ENCODE peak calls at places on chromosomes 2 and 18, in six cellular contexts. D is heart right ventricle, T is GM12865, L is choroid plexus epithelial cell, E is thoracic aorta, V is stomach. A is an unnamed sample.
A peak's percentile ranks its signal among the peaks of the same experiment; 100 is the strongest.

GRCh38 chr2:15640291-15640711 is 48.6 kb downstream of the DDX1 start:
- DNase-seq in D (no peak), T (no peak), L (peak; percentile 95), E (no peak), V (no peak), A (no peak)

GRCh38 chr2:191351298-191351697 is 106.1 kb downstream of the MYO1B start:
- DNase-seq in D (no peak), T (no peak), L (no peak), E (no peak), V (no peak), A (no peak)

GRCh38 chr2:161141033-161141432 is 19.2 kb upstream of the TANK start:
- DNase-seq in D (no peak), T (peak; percentile 78), L (no peak), E (no peak), V (no peak), A (no peak)

GRCh38 chr2:30127016-30127893 is 19.6 kb upstream of the YPEL5 start:
- DNase-seq in D (no peak), T (no peak), L (peak; percentile 28), E (no peak), V (no peak), A (no peak)

GRCh38 chr2:4628931-4629565 is 925.7 kb downstream of the DCDC2C start:
- DNase-seq in D (no peak), T (no peak), L (no peak), E (no peak), V (no peak), A (no peak)

GRCh38 chr2:132620115-132620514 is 49.9 kb downstream of the LYPD1 start:
- DNase-seq in D (no peak), T (no peak), L (no peak), E (no peak), V (no peak), A (no peak)

GRCh38 chr2:226677080-226677479 is 122.5 kb downstream of the IRS1 start:
- DNase-seq in D (no peak), T (no peak), L (no peak), E (no peak), V (no peak), A (no peak)

GRCh38 chr18:70132999-70133398 is 72.5 kb downstream of the RTTN start:
- DNase-seq in D (no peak), T (no peak), L (peak; percentile 95), E (no peak), V (no peak), A (no peak)

GRCh38 chr2:86254576-86255538 is 55.6 kb downstream of the MRPL35 start:
- DNase-seq in D (peak; percentile 48), T (no peak), L (peak; percentile 13), E (no peak), V (peak; percentile 83), A (no peak)

GRCh38 chr2:240570531-240571313 is 2.4 kb downstream of the RNPEPL1 start:
- DNase-seq in D (peak; percentile 14), T (no peak), L (no peak), E (no peak), V (peak; percentile 21), A (no peak)

GRCh38 chr2:9627310-9627709 is 3.5 kb downstream of the YWHAQ start:
- DNase-seq in D (no peak), T (no peak), L (peak; percentile 45), E (no peak), V (no peak), A (no peak)

GRCh38 chr2:220593526-220593925 is 966.1 kb downstream of the SLC4A3 start:
- DNase-seq in D (no peak), T (no peak), L (no peak), E (no peak), V (no peak), A (no peak)

GRCh38 chr18:33264566-33264965 is 176.0 kb downstream of the CCDC178 start:
- DNase-seq in D (no peak), T (no peak), L (peak; percentile 0), E (no peak), V (no peak), A (no peak)

GRCh38 chr2:197292614-197293013 is 18.0 kb downstream of the ANKRD44 start:
- DNase-seq in D (no peak), T (peak; percentile 50), L (no peak), E (no peak), V (no peak), A (no peak)

GRCh38 chr18:944440-944839 is 39.8 kb downstream of the ADCYAP1 start:
- DNase-seq in D (no peak), T (no peak), L (peak; percentile 61), E (no peak), V (no peak), A (no peak)

GRCh38 chr2:158512323-158512722 is 55.6 kb downstream of the PKP4 start:
- DNase-seq in D (no peak), T (no peak), L (no peak), E (no peak), V (no peak), A (no peak)

GRCh38 chr2:109108740-109109139 is 20.3 kb upstream of the SH3RF3 start:
- DNase-seq in D (no peak), T (no peak), L (no peak), E (no peak), V (no peak), A (no peak)

GRCh38 chr2:38174646-38175096 is 98.7 kb upstream of the CYP1B1 start:
- DNase-seq in D (no peak), T (no peak), L (peak; percentile 99), E (no peak), V (no peak), A (peak; percentile 57)

GRCh38 chr2:19706332-19706731 is 195.5 kb downstream of the TTC32 start:
- DNase-seq in D (no peak), T (no peak), L (no peak), E (no peak), V (no peak), A (no peak)

GRCh38 chr2:236602678-236603077 is 33.1 kb downstream of the ACKR3 start:
- DNase-seq in D (no peak), T (no peak), L (no peak), E (no peak), V (no peak), A (no peak)

GRCh38 chr18:58639751-58640427 is 11.0 kb upstream of the ALPK2 start:
- DNase-seq in D (no peak), T (peak; percentile 52), L (peak; percentile 80), E (no peak), V (no peak), A (no peak)

GRCh38 chr2:81551040-81551634 is 1246.6 kb upstream of the LRRTM1 start:
- DNase-seq in D (no peak), T (no peak), L (peak; percentile 0), E (no peak), V (no peak), A (no peak)

GRCh38 chr2:226031962-226032441 is 632.5 kb downstream of the NYAP2 start:
- DNase-seq in D (no peak), T (no peak), L (peak; percentile 47), E (no peak), V (no peak), A (no peak)

GRCh38 chr2:42770288-42771131 is 6.6 kb upstream of the OXER1 start:
- DNase-seq in D (no peak), T (peak; percentile 86), L (peak; percentile 78), E (no peak), V (peak; percentile 25), A (no peak)
- TF ChIP-seq CTCF in D (peak; percentile 38), T (peak; percentile 67), L (peak; percentile 67), E (peak; percentile 30), V (peak; percentile 7), A (no peak)

GRCh38 chr2:44705356-44705755 is 236.1 kb upstream of the SIX3 start:
- DNase-seq in D (no peak), T (no peak), L (no peak), E (no peak), V (no peak), A (no peak)

GRCh38 chr2:44708646-44709000 is 232.9 kb upstream of the SIX3 start:
- DNase-seq in D (no peak), T (no peak), L (no peak), E (no peak), V (no peak), A (no peak)

GRCh38 chr2:44705851-44706555 is 235.5 kb upstream of the SIX3 start:
- DNase-seq in D (no peak), T (no peak), L (no peak), E (no peak), V (no peak), A (no peak)

GRCh38 chr2:44706584-44707553 is 234.6 kb upstream of the SIX3 start:
- DNase-seq in D (no peak), T (no peak), L (no peak), E (no peak), V (no peak), A (no peak)

GRCh38 chr2:44707945-44708645 is 233.4 kb upstream of the SIX3 start:
- DNase-seq in D (no peak), T (peak; percentile 29), L (no peak), E (no peak), V (no peak), A (no peak)
- H3K4me3 ChIP-seq in D (no peak overlapping the region), T (no peak overlapping the region), L (no peak overlapping the region), E (no peak overlapping the region), V (no peak overlapping the region), A (no peak overlapping the region)

GRCh38 chr2:26982102-26982742 is 11.8 kb downstream of the MAPRE3 start:
- DNase-seq in D (peak; percentile 41), T (peak; percentile 49), L (peak; percentile 85), E (peak; percentile 28), V (peak; percentile 92), A (peak; percentile 78)
- TF ChIP-seq CTCF in D (peak; percentile 49), T (peak; percentile 42), L (peak; percentile 65), E (peak; percentile 40), V (peak; percentile 31), A (no peak)

GRCh38 chr2:183671233-183671632 is 547.0 kb downstream of the NUP35 start:
- DNase-seq in D (no peak), T (no peak), L (no peak), E (no peak), V (no peak), A (no peak)

GRCh38 chr2:183665403-183665802 is 541.2 kb downstream of the NUP35 start:
- DNase-seq in D (no peak), T (no peak), L (no peak), E (no peak), V (no peak), A (no peak)

DNA sequence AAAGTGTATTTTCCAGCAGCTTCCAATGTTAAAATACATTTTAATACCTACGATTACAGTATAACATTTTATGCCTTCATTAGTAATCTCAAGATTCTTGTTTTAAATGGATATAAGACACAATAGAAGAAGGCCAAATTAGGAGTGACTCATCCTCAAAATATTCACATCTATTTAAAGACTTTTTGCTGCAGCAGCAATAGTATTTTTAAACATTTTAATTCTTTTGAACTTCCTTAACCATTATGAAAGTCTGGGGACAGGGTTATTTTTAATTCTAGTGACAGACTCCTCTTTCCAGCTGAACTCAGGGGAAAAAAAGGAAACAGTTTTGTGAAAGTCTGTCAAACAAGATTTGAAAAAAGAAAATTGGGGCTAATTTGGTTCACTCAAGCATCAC is 541.7 kb downstream of the NUP35 start:
- DNase-seq in D (no peak), T (no peak), L (peak; percentile 10), E (no peak), V (no peak), A (no peak)
- H3K4me3 ChIP-seq in D (no peak overlapping the region), T (no peak overlapping the region), L (no peak overlapping the region), E (no peak overlapping the region), V (no peak overlapping the region), A (no peak overlapping the region)